ENCODE peak calls at places on chromosomes 12 and 14, in five cellular contexts. G is dorsolateral prefrontal cortex, J is stomach, D is pancreas, M is breast epithelium. R is an unnamed sample.

GRCh38 chr14:26719514-26719913 is 121.7 kb upstream of the NOVA1 start:
- DNase-seq in J (no peak), G (no peak), M (no peak), D (no peak), R (no peak)

GRCh38 chr12:104276192-104277131 is 27.1 kb upstream of the EID3 start:
- DNase-seq in D (no peak), M (no peak), J (no peak), G (no peak), R (no peak)

GRCh38 chr12:120062976-120063579 is 53.5 kb downstream of the RAB35 start:
- DNase-seq in J (no peak), G (no peak), M (no peak), D (no peak), R (no peak)

GRCh38 chr12:15904378-15904920 is 6.7 kb upstream of the DERA start:
- DNase-seq in M (no peak), D (no peak), G (no peak), J (no peak), R (no peak)

GRCh38 chr14:105436891-105437722 is 17.5 kb downstream of the MTA1 start:
- DNase-seq in D (no peak), M (no peak), J (no peak), G (no peak), R (no peak)

GRCh38 chr12:118541071-118541470 is 164.7 kb downstream of the SUDS3 start:
- DNase-seq in G (no peak), M (no peak), J (no peak), D (no peak), R (no peak)

GRCh38 chr14:96626121-96626768 is 124.1 kb downstream of the PAPOLA start:
- DNase-seq in G (no peak), M (no peak), D (no peak), J (no peak), R (no peak)

GRCh38 chr12:110537605-110538409 is 35.7 kb downstream of the RAD9B start:
- DNase-seq in J (peak), G (no peak), M (peak), D (no peak), R (no peak)

GRCh38 chr12:98771811-98772752 is 127.0 kb downstream of the APAF1 start:
- DNase-seq in D (no peak), M (no peak), G (no peak), J (no peak), R (no peak)

GRCh38 chr14:102323102-102323501 is 3.6 kb downstream of the ZNF839 start:
- DNase-seq in D (no peak), M (peak), G (peak), J (peak), R (no peak)

GRCh38 chr12:15979096-15980091 is 68.3 kb downstream of the DERA start:
- DNase-seq in M (no peak), G (no peak), J (no peak), D (no peak), R (no peak)

GRCh38 chr12:10361084-10361483 is 28.8 kb downstream of the KLRK1 start:
- DNase-seq in M (no peak), J (no peak), D (no peak), G (no peak), R (no peak)

GRCh38 chr14:42884100-42884499 is 1277.4 kb downstream of the LRFN5 start:
- DNase-seq in M (no peak), J (no peak), G (no peak), D (no peak), R (no peak)

GRCh38 chr12:124053855-124054254 is 80.8 kb downstream of the ZNF664 start:
- DNase-seq in D (no peak), M (no peak), J (peak), G (peak), R (no peak)

GRCh38 chr14:95290769-95291440 is 28.8 kb downstream of the CLMN start:
- DNase-seq in M (peak), G (no peak), D (peak), J (peak), R (no peak)

GRCh38 chr14:104460920-104461651 is 118.5 kb upstream of the C14orf180 start:
- DNase-seq in M (no peak), G (no peak), D (no peak), J (no peak), R (no peak)

GRCh38 chr14:86153480-86153879 is 623.5 kb downstream of the FLRT2 start:
- DNase-seq in M (no peak), J (no peak), G (no peak), D (no peak), R (no peak)

GRCh38 chr14:45181329-45181728 is 45.6 kb downstream of the FANCM start:
- DNase-seq in G (no peak), J (no peak), M (no peak), D (no peak), R (no peak)

GRCh38 chr12:132248439-132249157 is 80.8 kb downstream of the GALNT9 start:
- DNase-seq in G (no peak), M (no peak), D (no peak), J (no peak), R (no peak)

GRCh38 chr12:93244514-93245077 is 133.1 kb upstream of the NUDT4 start:
- DNase-seq in G (no peak), M (no peak), J (no peak), D (no peak), R (no peak)

GRCh38 chr12:57514720-57515467 is 5.4 kb downstream of the DDIT3 start:
- DNase-seq in D (no peak), J (no peak), M (no peak), G (no peak), R (no peak)

GRCh38 chr14:53953002-53953827 is 3.4 kb downstream of the BMP4 start:
- DNase-seq in G (no peak), M (peak), D (peak), J (peak), R (no peak)

GRCh38 chr12:76914102-76914859 is 35.5 kb upstream of the CSRP2 start:
- DNase-seq in G (no peak), J (no peak), M (no peak), D (no peak), R (no peak)

GRCh38 chr12:80979821-80980220 is 42.1 kb upstream of the LIN7A start:
- DNase-seq in D (no peak), M (no peak), G (no peak), J (no peak), R (no peak)

GRCh38 chr14:94125659-94126418 is 3.6 kb downstream of the IFI27L2 start:
- DNase-seq in G (no peak), D (no peak), J (peak), M (no peak), R (no peak)

GRCh38 chr14:103708750-103709187 is 6.5 kb downstream of the XRCC3 start:
- DNase-seq in D (no peak), G (no peak), M (peak), J (peak), R (no peak)

GRCh38 chr14:85416771-85417170 is 113.2 kb upstream of the FLRT2 start:
- DNase-seq in J (no peak), M (no peak), G (no peak), D (no peak), R (no peak)

GRCh38 chr12:124529595-124530276 is 37.7 kb downstream of the NCOR2 start:
- DNase-seq in D (no peak), J (no peak), G (no peak), M (no peak), R (no peak)

GRCh38 chr12:126781593-126781992 is 1485.4 kb upstream of the TMEM132C start:
- DNase-seq in D (no peak), G (no peak), M (no peak), J (no peak), R (no peak)

GRCh38 chr12:2083008-2083407 is 30.2 kb downstream of the CACNA1C start:
- DNase-seq in G (no peak), D (no peak), J (no peak), M (no peak), R (no peak)

GRCh38 chr12:2082321-2082720 is 29.5 kb downstream of the CACNA1C start:
- DNase-seq in G (no peak), M (no peak), D (no peak), J (no peak), R (no peak)

GRCh38 chr12:2083561-2083960 is 30.8 kb downstream of the CACNA1C start:
- DNase-seq in M (no peak), G (no peak), D (no peak), J (no peak), R (no peak)

GRCh38 chr12:2080604-2081003 is 27.8 kb downstream of the CACNA1C start:
- DNase-seq in G (no peak), M (no peak), J (no peak), D (no peak), R (no peak)

DNA sequence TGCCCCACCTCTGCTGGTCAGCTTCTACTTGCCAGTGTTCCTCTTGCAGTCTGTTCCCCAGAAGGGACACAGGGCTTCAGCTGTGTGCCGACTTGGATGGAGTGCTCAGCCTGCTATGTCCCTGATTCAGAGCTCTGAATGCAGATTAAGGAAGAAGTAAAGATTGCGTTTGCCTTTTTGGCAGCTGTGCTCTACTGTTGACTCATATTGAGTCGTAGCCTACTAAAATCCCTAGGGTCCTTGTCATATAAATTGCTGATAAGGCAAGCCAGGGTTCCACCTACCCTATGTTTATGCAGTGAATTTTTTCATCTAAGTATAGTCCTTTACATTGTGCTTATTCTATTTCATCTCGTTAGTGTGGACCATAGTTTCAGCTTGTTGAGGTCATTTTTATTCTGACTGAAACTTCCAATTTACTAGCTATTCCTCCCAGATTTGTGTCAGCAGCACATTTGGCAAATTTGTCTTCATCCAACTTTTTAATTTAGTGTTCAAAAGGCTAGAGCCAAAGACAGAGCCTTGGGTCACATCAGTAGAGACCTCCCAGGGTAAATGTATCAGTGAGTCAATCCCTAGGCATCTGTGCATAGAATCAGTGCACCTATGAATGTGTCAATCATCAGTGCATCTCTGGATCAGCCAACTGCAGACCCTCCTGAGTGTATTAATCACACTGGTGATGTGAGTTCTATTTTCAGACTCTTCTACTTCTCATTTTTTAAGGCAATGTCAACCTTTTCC is 31.9 kb downstream of the CACNA1C start:
- DNase-seq in J (no peak), G (no peak), D (no peak), M (no peak), R (no peak)
- H3K27ac ChIP-seq in J (peak), G (no peak), D (no peak), M (no peak), R (no peak)

GRCh38 chr12:45269407-45269741 is 53.5 kb downstream of the ANO6 start:
- DNase-seq in M (no peak), G (no peak), D (no peak), J (no peak), R (no peak)
- H3K27ac ChIP-seq in M (peak), G (no peak), D (peak), J (peak), R (no peak)

DNA sequence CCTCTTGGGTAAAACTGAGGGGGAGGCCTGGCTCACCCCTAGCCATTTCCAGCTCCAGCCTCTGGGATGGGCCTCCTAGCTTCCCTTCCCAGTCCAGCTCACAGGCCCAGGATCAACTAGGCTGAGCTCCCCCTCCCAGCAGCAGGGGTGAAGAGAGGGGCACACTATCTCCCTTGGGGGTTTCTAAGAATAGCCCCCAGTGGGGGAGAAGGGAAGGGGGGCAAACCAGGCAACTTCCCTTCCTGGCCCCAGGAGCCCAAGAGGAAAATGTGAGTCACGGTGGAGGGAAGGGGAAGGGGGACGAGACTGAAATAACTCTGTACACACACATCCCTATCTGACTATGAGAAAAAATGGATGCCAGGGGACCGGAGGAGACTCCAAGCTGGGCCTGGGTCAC is 9.0 kb downstream of the ADCY6 start:
- DNase-seq in J (no peak), G (no peak), D (no peak), M (no peak), R (no peak)
- H3K27ac ChIP-seq in J (peak), G (no peak), D (no peak), M (peak), R (no peak)

GRCh38 chr12:94429633-94430032 is 30.0 kb downstream of the CEP83 start:
- DNase-seq in G (no peak), J (no peak), D (no peak), M (no peak), R (no peak)

GRCh38 chr12:94430304-94430703 is 29.4 kb downstream of the CEP83 start:
- DNase-seq in M (no peak), J (no peak), G (no peak), D (no peak), R (no peak)

GRCh38 chr12:94426049-94426448 is 33.6 kb downstream of the CEP83 start:
- DNase-seq in M (no peak), D (no peak), J (no peak), G (no peak), R (no peak)

GRCh38 chr12:94429191-94429590 is 30.5 kb downstream of the CEP83 start:
- DNase-seq in D (no peak), J (no peak), G (no peak), M (no peak), R (no peak)

DNA sequence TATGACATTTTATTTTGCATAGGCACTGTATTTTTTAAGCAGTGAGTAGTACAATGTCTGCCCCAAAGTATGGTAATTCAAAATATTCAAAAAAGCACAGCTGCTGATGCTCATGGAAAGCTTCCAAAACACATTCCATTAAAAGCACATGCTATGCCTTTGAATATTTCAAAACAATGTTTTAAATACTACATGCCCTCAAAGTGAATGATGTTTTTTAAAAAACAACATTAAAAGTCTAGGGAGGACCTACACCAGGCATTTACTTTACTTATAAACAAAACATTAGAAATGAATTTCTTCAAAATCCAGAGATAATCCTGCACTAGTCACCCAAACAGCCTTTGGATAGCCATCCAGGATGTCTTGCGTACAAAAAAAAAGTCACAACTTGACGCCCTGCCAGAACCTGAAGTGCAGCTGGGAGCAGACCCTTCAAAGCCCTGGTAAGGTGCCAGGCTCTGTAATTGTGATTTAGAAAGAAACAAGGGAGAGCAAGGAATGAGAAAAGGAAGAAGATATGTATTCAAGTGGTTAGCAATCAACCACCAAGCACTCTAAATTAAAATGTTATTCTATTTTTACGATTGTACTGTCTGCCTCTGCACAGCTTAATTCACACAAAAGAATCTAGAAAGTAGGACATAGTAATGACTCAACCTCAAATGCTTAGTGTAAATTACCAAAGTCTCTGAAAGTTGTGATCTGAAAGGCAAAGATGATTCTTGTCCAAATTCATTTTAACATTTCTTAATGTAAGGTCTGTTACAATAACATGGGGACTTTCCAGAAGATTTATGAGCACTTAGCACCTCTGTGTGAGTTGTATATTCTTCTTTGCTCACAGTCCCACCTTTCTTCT is 31.9 kb downstream of the CEP83 start:
- DNase-seq in J (no peak), G (no peak), M (no peak), D (no peak), R (no peak)
- H3K27ac ChIP-seq in J (no peak), G (no peak), M (peak), D (no peak), R (no peak)

R was measured in CD4-positive, alpha-beta T cell.